ENCODE peak calls at places on chromosomes 4 and X, in four cellular contexts. One of them, this sample, is unnamed.

GRCh38 chrX:70434352-70434866 is 10.2 kb upstream of the DLG3 start:
- DNase-seq in HFFc6: peak
- DNase-seq in NCI-H2081: peak
- DNase-seq in T follicular helper cell: peak
- DNase-seq in this sample: peak

GRCh38 chr4:78645853-78646757 is 94.5 kb downstream of the ANXA3 start:
- DNase-seq in HFFc6: peak
- DNase-seq in T follicular helper cell: no peak
- DNase-seq in NCI-H2081: no peak
- DNase-seq in this sample: no peak

GRCh38 chr4:18020145-18020670 is 1.3 kb downstream of the LCORL start:
- DNase-seq in T follicular helper cell: no peak
- DNase-seq in NCI-H2081: peak
- DNase-seq in HFFc6: no peak
- DNase-seq in this sample: no peak

GRCh38 chr4:3283483-3283882 is 9.3 kb upstream of the RGS12 start:
- DNase-seq in NCI-H2081: no peak
- DNase-seq in T follicular helper cell: no peak
- DNase-seq in HFFc6: no peak
- DNase-seq in this sample: no peak

GRCh38 chr4:18401868-18402267 is 380.3 kb upstream of the LCORL start:
- DNase-seq in HFFc6: no peak
- DNase-seq in T follicular helper cell: no peak
- DNase-seq in NCI-H2081: no peak
- DNase-seq in this sample: no peak

GRCh38 chr4:22434895-22435294 is 81.0 kb downstream of the ADGRA3 start:
- DNase-seq in T follicular helper cell: no peak
- DNase-seq in HFFc6: peak
- DNase-seq in NCI-H2081: peak
- DNase-seq in this sample: no peak

GRCh38 chrX:115147220-115147619 is 42.0 kb upstream of the RBMXL3 start:
- DNase-seq in HFFc6: no peak
- DNase-seq in T follicular helper cell: no peak
- DNase-seq in NCI-H2081: peak
- DNase-seq in this sample: no peak

GRCh38 chr4:103451341-103451740 is 253.2 kb upstream of the CENPE start:
- DNase-seq in T follicular helper cell: no peak
- DNase-seq in HFFc6: no peak
- DNase-seq in NCI-H2081: no peak
- DNase-seq in this sample: no peak

GRCh38 chr4:76905521-76905920 is 7.6 kb upstream of the SOWAHB start:
- DNase-seq in NCI-H2081: no peak
- DNase-seq in T follicular helper cell: no peak
- DNase-seq in HFFc6: peak
- DNase-seq in this sample: no peak

GRCh38 chrX:426881-427280 is 40.2 kb upstream of the PPP2R3B start:
- DNase-seq in T follicular helper cell: no peak
- DNase-seq in NCI-H2081: no peak
- DNase-seq in HFFc6: peak
- DNase-seq in this sample: no peak

GRCh38 chr4:46432923-46433322 is 43.0 kb upstream of the GABRA2 start:
- DNase-seq in HFFc6: no peak
- DNase-seq in NCI-H2081: no peak
- DNase-seq in T follicular helper cell: no peak
- DNase-seq in this sample: no peak

GRCh38 chrX:154378059-154378798 is 866 bp upstream of the EMD start:
- DNase-seq in T follicular helper cell: no peak
- DNase-seq in HFFc6: no peak
- DNase-seq in NCI-H2081: peak
- DNase-seq in this sample: no peak

GRCh38 chr4:38989487-38989886 is 42.7 kb downstream of the TMEM156 start:
- DNase-seq in HFFc6: peak
- DNase-seq in NCI-H2081: no peak
- DNase-seq in T follicular helper cell: no peak
- DNase-seq in this sample: no peak

GRCh38 chr4:140286503-140286902 is 86.9 kb upstream of the SCOC start:
- DNase-seq in NCI-H2081: no peak
- DNase-seq in T follicular helper cell: no peak
- DNase-seq in HFFc6: no peak
- DNase-seq in this sample: no peak

GRCh38 chr4:79652232-79652631 is 244.2 kb upstream of the GK2 start:
- DNase-seq in T follicular helper cell: no peak
- DNase-seq in HFFc6: no peak
- DNase-seq in NCI-H2081: peak
- DNase-seq in this sample: no peak

GRCh38 chrX:78105944-78106650 is 2.0 kb downstream of the PGK1 start:
- DNase-seq in NCI-H2081: no peak
- DNase-seq in T follicular helper cell: no peak
- DNase-seq in HFFc6: no peak
- DNase-seq in this sample: no peak

GRCh38 chr4:152947311-152947710 is 11.2 kb downstream of the FHDC1 start:
- DNase-seq in T follicular helper cell: no peak
- DNase-seq in HFFc6: no peak
- DNase-seq in NCI-H2081: no peak
- DNase-seq in this sample: no peak

GRCh38 chrX:51496501-51497291 is at the start of gene NUDT11:
- DNase-seq in T follicular helper cell: no peak
- DNase-seq in HFFc6: peak
- DNase-seq in NCI-H2081: peak
- DNase-seq in this sample: no peak

GRCh38 chr4:40592034-40592433 is 37.6 kb downstream of the RBM47 start:
- DNase-seq in NCI-H2081: no peak
- DNase-seq in T follicular helper cell: no peak
- DNase-seq in HFFc6: no peak
- DNase-seq in this sample: no peak

GRCh38 chr4:20341121-20341758 is 89.5 kb downstream of the SLIT2 start:
- DNase-seq in T follicular helper cell: no peak
- DNase-seq in NCI-H2081: peak
- DNase-seq in HFFc6: no peak
- DNase-seq in this sample: no peak

GRCh38 chrX:77493677-77494553 is 46.7 kb downstream of the FGF16 start:
- DNase-seq in HFFc6: peak
- DNase-seq in T follicular helper cell: no peak
- DNase-seq in NCI-H2081: no peak
- DNase-seq in this sample: no peak

GRCh38 chr4:36208884-36209473 is 35.3 kb downstream of the ARAP2 start:
- DNase-seq in T follicular helper cell: peak
- DNase-seq in HFFc6: no peak
- DNase-seq in NCI-H2081: no peak
- DNase-seq in this sample: peak

GRCh38 chrX:108090474-108091265 is 672 bp downstream of the PSMD10 start:
- DNase-seq in T follicular helper cell: no peak
- DNase-seq in HFFc6: peak
- DNase-seq in NCI-H2081: no peak
- DNase-seq in this sample: no peak

This sample was measured in effector memory CD4-positive, alpha-beta T cell.